ENCODE peak calls at places on chromosomes 4 and X, in four cellular contexts. N is activated T-cell treated with anti-CD3 and anti-CD28 coated beads, Interleukin-2, amount 50 U/mL, for 72 hours; J is AG08396; Y is left ventricle myocardium inferior. A is an unnamed sample.
A peak's percentile ranks its signal among the peaks of the same experiment; 100 is the strongest.

GRCh38 chrX:40065291-40066046 is 32.3 kb downstream of the BCOR start:
- DNase-seq in N (peak; percentile 61), J (no peak), Y (no peak), A (no peak)

GRCh38 chrX:22952011-22952410 is 47.7 kb upstream of the DDX53 start:
- DNase-seq in N (no peak), J (no peak), Y (no peak), A (no peak)

GRCh38 chr4:168511780-168512467 is 15.1 kb downstream of the PALLD start:
- DNase-seq in N (peak; percentile 80), J (no peak), Y (no peak), A (peak; percentile 44)

GRCh38 chr4:185040523-185040922 is 22.2 kb downstream of the HELT start:
- DNase-seq in N (no peak), J (no peak), Y (no peak), A (no peak)

GRCh38 chr4:18291313-18291712 is 269.8 kb upstream of the LCORL start:
- DNase-seq in N (no peak), J (no peak), Y (no peak), A (no peak)

GRCh38 chr4:90120815-90121214 is 6.4 kb upstream of the CCSER1 start:
- DNase-seq in N (no peak), J (no peak), Y (no peak), A (no peak)

GRCh38 chrX:28205905-28206304 is 224.7 kb upstream of the DCAF8L1 start:
- DNase-seq in N (no peak), J (no peak), Y (no peak), A (no peak)

GRCh38 chrX:20118065-20118824 is 1.5 kb upstream of the MAP7D2 start:
- DNase-seq in N (no peak), J (no peak), Y (no peak), A (no peak)

GRCh38 chr4:173288296-173288695 is 45.9 kb downstream of the HMGB2 start:
- DNase-seq in N (peak; percentile 75), J (peak; percentile 13), Y (peak; percentile 34), A (no peak)

GRCh38 chr4:52836653-52837052 is 25.5 kb upstream of the RASL11B start:
- DNase-seq in N (no peak), J (no peak), Y (no peak), A (no peak)

GRCh38 chr4:153267013-153267412 is 62.8 kb downstream of the TRIM2 start:
- DNase-seq in N (no peak), J (peak; percentile 21), Y (no peak), A (no peak)

GRCh38 chrX:24498975-24499374 is 33.9 kb downstream of the PDK3 start:
- DNase-seq in N (no peak), J (no peak), Y (no peak), A (no peak)

GRCh38 chr4:78083035-78083434 is 25.9 kb downstream of the FRAS1 start:
- DNase-seq in N (no peak), J (no peak), Y (no peak), A (no peak)

GRCh38 chr4:89733936-89734335 is 103.0 kb downstream of the SNCA start:
- DNase-seq in N (no peak), J (no peak), Y (no peak), A (no peak)

GRCh38 chrX:117998171-117998570 is 118.4 kb downstream of the KLHL13 start:
- DNase-seq in N (no peak), J (no peak), Y (no peak), A (no peak)

GRCh38 chr4:48342559-48342878 is 1.2 kb downstream of the SLAIN2 start:
- DNase-seq in N (peak; percentile 46), J (no peak), Y (no peak), A (no peak)

GRCh38 chr4:32884198-32884597 is 2164.0 kb downstream of the PCDH7 start:
- DNase-seq in N (no peak), J (no peak), Y (no peak), A (no peak)

GRCh38 chr4:5517372-5517771 is 191.0 kb downstream of the EVC2 start:
- DNase-seq in N (no peak), J (no peak), Y (no peak), A (no peak)

GRCh38 chr4:59834943-59835342 is 1365.2 kb upstream of the ADGRL3 start:
- DNase-seq in N (no peak), J (no peak), Y (no peak), A (no peak)

GRCh38 chr4:121736735-121737351 is 28.1 kb downstream of the SMIM43 start:
- DNase-seq in N (peak; percentile 15), J (peak; percentile 41), Y (no peak), A (peak; percentile 18)

GRCh38 chr4:88706574-88706973 is 8.9 kb upstream of the NAP1L5 start:
- DNase-seq in N (no peak), J (peak; percentile 49), Y (no peak), A (peak; percentile 61)

GRCh38 chr4:94650690-94651089 is 107.1 kb upstream of the BMPR1B start:
- DNase-seq in N (no peak), J (no peak), Y (no peak), A (no peak)

GRCh38 chr4:13248621-13249298 is 235.4 kb downstream of the RAB28 start:
- DNase-seq in N (no peak), J (no peak), Y (no peak), A (no peak)

GRCh38 chr4:181897935-181898334 is 345.3 kb upstream of the TENM3 start:
- DNase-seq in N (no peak), J (no peak), Y (no peak), A (no peak)

GRCh38 chr4:33878710-33879109 is 2365.6 kb downstream of the ARAP2 start:
- DNase-seq in N (no peak), J (no peak), Y (no peak), A (no peak)

GRCh38 chr4:36709986-36710385 is 428.6 kb downstream of the DTHD1 start:
- DNase-seq in N (no peak), J (no peak), Y (no peak), A (no peak)

GRCh38 chr4:113141901-113142346 is 92.5 kb downstream of the ANK2 start:
- DNase-seq in N (no peak), J (peak; percentile 25), Y (no peak), A (no peak)

GRCh38 chr4:158777423-158777822 is 8.6 kb downstream of the FNIP2 start:
- DNase-seq in N (no peak), J (no peak), Y (no peak), A (no peak)

GRCh38 chrX:44765556-44765955 is 78.3 kb upstream of the DUSP21 start:
- DNase-seq in N (no peak), J (peak; percentile 6), Y (no peak), A (no peak)

GRCh38 chrX:21963736-21964135 is 23.2 kb downstream of the SMS start:
- DNase-seq in N (no peak), J (no peak), Y (no peak), A (no peak)

GRCh38 chr4:24753519-24753918 is 41.9 kb upstream of the SOD3 start:
- DNase-seq in N (no peak), J (peak; percentile 34), Y (no peak), A (no peak)

GRCh38 chrX:10549280-10549679 is 71.1 kb downstream of the MID1 start:
- DNase-seq in N (no peak), J (no peak), Y (no peak), A (no peak)

A was measured in heart left ventricle.